ENCODE peak calls at places on chromosome 3, in five cellular contexts. One of them, this sample, is unnamed.

GRCh38 chr3:45753095-45753494 is 43.2 kb downstream of the SLC6A20 start:
- DNase-seq in sigmoid colon: no peak
- DNase-seq in HCT116: no peak
- DNase-seq in CD8-positive, alpha-beta T cell: no peak
- DNase-seq in kidney: no peak
- DNase-seq in this sample: peak; percentile 42

GRCh38 chr3:128338536-128339400 is 127.9 kb downstream of the DNAJB8 start:
- DNase-seq in CD8-positive, alpha-beta T cell: no peak
- DNase-seq in sigmoid colon: peak; percentile 38
- DNase-seq in kidney: peak; percentile 45
- DNase-seq in HCT116: no peak
- DNase-seq in this sample: no peak

GRCh38 chr3:131699001-131699400 is 196.2 kb upstream of the MRPL3 start:
- DNase-seq in HCT116: no peak
- DNase-seq in sigmoid colon: no peak
- DNase-seq in CD8-positive, alpha-beta T cell: no peak
- DNase-seq in kidney: no peak
- DNase-seq in this sample: no peak

GRCh38 chr3:73056365-73057150 is 4.9 kb upstream of the EBLN2 start:
- DNase-seq in CD8-positive, alpha-beta T cell: no peak
- DNase-seq in sigmoid colon: no peak
- DNase-seq in HCT116: peak; percentile 32
- DNase-seq in kidney: no peak
- DNase-seq in this sample: peak; percentile 19

GRCh38 chr3:184176377-184177330 is 2.0 kb downstream of the AP2M1 start:
- DNase-seq in sigmoid colon: peak; percentile 87
- DNase-seq in kidney: peak; percentile 93
- DNase-seq in CD8-positive, alpha-beta T cell: no peak
- DNase-seq in HCT116: peak; percentile 75
- DNase-seq in this sample: peak; percentile 77

GRCh38 chr3:79497447-79498111 is 270.2 kb downstream of the ROBO1 start:
- DNase-seq in HCT116: no peak
- DNase-seq in CD8-positive, alpha-beta T cell: no peak
- DNase-seq in sigmoid colon: no peak
- DNase-seq in kidney: no peak
- DNase-seq in this sample: no peak

GRCh38 chr3:141632779-141633374 is 105.2 kb upstream of the RNF7 start:
- DNase-seq in CD8-positive, alpha-beta T cell: no peak
- DNase-seq in sigmoid colon: no peak
- DNase-seq in HCT116: no peak
- DNase-seq in kidney: no peak
- DNase-seq in this sample: no peak

GRCh38 chr3:8237893-8238292 is 263.7 kb upstream of the LMCD1 start:
- DNase-seq in CD8-positive, alpha-beta T cell: no peak
- DNase-seq in kidney: no peak
- DNase-seq in sigmoid colon: no peak
- DNase-seq in HCT116: no peak
- DNase-seq in this sample: no peak

GRCh38 chr3:63960048-63960711 is 48.0 kb upstream of the SCAANT1 start:
- DNase-seq in HCT116: peak; percentile 4
- DNase-seq in sigmoid colon: no peak
- DNase-seq in CD8-positive, alpha-beta T cell: no peak
- DNase-seq in kidney: no peak
- DNase-seq in this sample: peak; percentile 71

GRCh38 chr3:108102420-108103039 is 11.7 kb upstream of the CD47 start:
- DNase-seq in kidney: no peak
- DNase-seq in sigmoid colon: no peak
- DNase-seq in CD8-positive, alpha-beta T cell: no peak
- DNase-seq in HCT116: no peak
- DNase-seq in this sample: no peak

GRCh38 chr3:16456784-16457415 is 56.6 kb downstream of the RFTN1 start:
- DNase-seq in sigmoid colon: no peak
- DNase-seq in kidney: no peak
- DNase-seq in CD8-positive, alpha-beta T cell: no peak
- DNase-seq in HCT116: no peak
- DNase-seq in this sample: peak; percentile 8

GRCh38 chr3:177336841-177337430 is 139.7 kb upstream of the TBL1XR1 start:
- DNase-seq in CD8-positive, alpha-beta T cell: no peak
- DNase-seq in sigmoid colon: no peak
- DNase-seq in kidney: no peak
- DNase-seq in HCT116: no peak
- DNase-seq in this sample: no peak

GRCh38 chr3:55160241-55160877 is 232.5 kb upstream of the LRTM1 start:
- DNase-seq in kidney: peak; percentile 89
- DNase-seq in sigmoid colon: no peak
- DNase-seq in CD8-positive, alpha-beta T cell: no peak
- DNase-seq in HCT116: no peak
- DNase-seq in this sample: peak; percentile 14

GRCh38 chr3:46187876-46188275 is 20.2 kb downstream of the CCR1 start:
- DNase-seq in sigmoid colon: no peak
- DNase-seq in HCT116: peak; percentile 7
- DNase-seq in CD8-positive, alpha-beta T cell: no peak
- DNase-seq in kidney: no peak
- DNase-seq in this sample: peak; percentile 89

GRCh38 chr3:185279582-185280138 is 25.8 kb upstream of the EHHADH start:
- DNase-seq in CD8-positive, alpha-beta T cell: no peak
- DNase-seq in sigmoid colon: no peak
- DNase-seq in kidney: no peak
- DNase-seq in HCT116: no peak
- DNase-seq in this sample: no peak

GRCh38 chr3:120459196-120459595 is 8.4 kb upstream of the FSTL1 start:
- DNase-seq in sigmoid colon: no peak
- DNase-seq in HCT116: no peak
- DNase-seq in kidney: no peak
- DNase-seq in CD8-positive, alpha-beta T cell: no peak
- DNase-seq in this sample: no peak
- H3K27ac ChIP-seq in sigmoid colon: no peak overlapping the region
- H3K27ac ChIP-seq in HCT116: no peak overlapping the region
- H3K27ac ChIP-seq in kidney: no peak overlapping the region
- H3K27ac ChIP-seq in CD8-positive, alpha-beta T cell: no peak overlapping the region
- H3K27ac ChIP-seq in this sample: no peak overlapping the region

DNA sequence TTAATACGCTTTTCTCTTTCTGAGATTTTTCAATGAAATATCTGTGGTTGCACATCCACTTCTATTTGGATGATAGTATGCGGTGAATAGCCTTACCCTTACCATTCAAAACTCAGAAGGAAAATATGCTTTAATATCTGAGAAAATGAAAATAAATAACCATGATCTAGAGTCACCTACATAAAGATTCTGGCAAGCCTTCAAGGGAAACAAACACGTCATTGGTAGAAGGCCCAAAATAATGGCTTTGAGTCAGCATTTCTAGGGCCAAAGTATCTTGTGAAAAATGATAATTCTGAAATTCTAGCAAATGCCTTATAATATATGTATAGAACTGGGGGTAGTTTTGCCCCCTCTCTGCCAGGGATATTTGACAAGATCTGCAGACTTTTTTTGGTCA is 15.5 kb downstream of the PLSCR1 start:
- DNase-seq in CD8-positive, alpha-beta T cell: no peak
- DNase-seq in kidney: no peak
- DNase-seq in sigmoid colon: no peak
- DNase-seq in HCT116: no peak
- DNase-seq in this sample: no peak
- H3K9me3 ChIP-seq in CD8-positive, alpha-beta T cell: no peaks in the 10 kb centered on the region
- H3K9me3 ChIP-seq in kidney: no peaks in the 10 kb centered on the region
- H3K9me3 ChIP-seq in sigmoid colon: no peaks in the 10 kb centered on the region
- H3K9me3 ChIP-seq in HCT116: no peaks in the 10 kb centered on the region
- H3K9me3 ChIP-seq in this sample: no peaks in the 10 kb centered on the region

DNA sequence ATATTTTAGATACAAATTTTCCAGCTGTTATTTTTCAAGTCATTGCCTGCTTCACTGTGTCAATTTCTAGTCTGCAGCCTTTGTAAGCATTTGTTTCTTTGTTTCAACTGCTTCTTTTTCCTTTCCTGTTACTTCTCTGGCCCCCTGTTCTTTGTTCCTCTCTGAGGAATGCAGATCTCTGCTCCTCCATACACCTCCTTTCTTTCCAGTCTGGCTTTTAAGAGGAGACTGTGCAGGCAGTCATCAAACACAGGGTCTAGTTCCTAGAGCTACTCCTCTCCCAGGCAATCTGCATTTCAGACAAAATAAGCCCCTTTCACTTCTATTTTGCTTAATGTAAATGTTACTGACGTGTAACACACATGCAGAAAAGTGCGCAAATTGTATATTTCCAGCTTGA is 502.9 kb downstream of the PDCD6IP start:
- DNase-seq in kidney: no peak
- DNase-seq in sigmoid colon: no peak
- DNase-seq in HCT116: no peak
- DNase-seq in CD8-positive, alpha-beta T cell: no peak
- DNase-seq in this sample: no peak
- H3K27ac ChIP-seq in kidney: no peak overlapping the region
- H3K27ac ChIP-seq in sigmoid colon: no peak overlapping the region
- H3K27ac ChIP-seq in HCT116: no peak overlapping the region
- H3K27ac ChIP-seq in CD8-positive, alpha-beta T cell: no peak overlapping the region
- H3K27ac ChIP-seq in this sample: no peak overlapping the region

DNA sequence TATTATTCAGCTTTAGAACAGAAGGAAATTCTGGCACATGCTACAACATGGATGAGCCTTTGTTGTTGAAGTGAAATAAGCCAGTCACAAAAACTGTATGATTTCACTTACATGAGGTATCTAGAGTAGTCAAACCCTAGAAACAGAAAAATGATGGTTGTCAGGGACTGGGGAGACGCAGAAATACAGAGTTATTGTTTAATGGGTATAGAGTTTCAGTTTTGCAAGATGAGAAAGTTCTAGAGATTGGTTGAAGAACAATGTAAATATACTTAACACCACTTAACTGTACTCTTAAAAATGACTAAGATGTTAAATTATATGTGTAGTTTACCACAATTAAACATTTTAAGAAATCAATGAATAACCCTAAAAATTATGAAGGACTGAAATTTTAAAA is 15.8 kb downstream of the SPTSSB start:
- DNase-seq in CD8-positive, alpha-beta T cell: no peak
- DNase-seq in HCT116: no peak
- DNase-seq in sigmoid colon: no peak
- DNase-seq in kidney: no peak
- DNase-seq in this sample: no peak
- H3K9me3 ChIP-seq in CD8-positive, alpha-beta T cell: no peaks in the 10 kb centered on the region
- H3K9me3 ChIP-seq in HCT116: no peaks in the 10 kb centered on the region
- H3K9me3 ChIP-seq in sigmoid colon: no peaks in the 10 kb centered on the region
- H3K9me3 ChIP-seq in kidney: no peaks in the 10 kb centered on the region
- H3K9me3 ChIP-seq in this sample: no peaks in the 10 kb centered on the region

GRCh38 chr3:111846717-111847116 is 12.3 kb upstream of the PHLDB2 start:
- DNase-seq in HCT116: no peak
- DNase-seq in kidney: no peak
- DNase-seq in sigmoid colon: no peak
- DNase-seq in CD8-positive, alpha-beta T cell: no peak
- DNase-seq in this sample: peak; percentile 93

GRCh38 chr3:111851511-111851954 is 7.5 kb upstream of the PHLDB2 start:
- DNase-seq in HCT116: peak; percentile 86
- DNase-seq in kidney: no peak
- DNase-seq in sigmoid colon: no peak
- DNase-seq in CD8-positive, alpha-beta T cell: no peak
- DNase-seq in this sample: peak; percentile 68

GRCh38 chr3:111850481-111850880 is 8.6 kb upstream of the PHLDB2 start:
- DNase-seq in CD8-positive, alpha-beta T cell: no peak
- DNase-seq in HCT116: no peak
- DNase-seq in kidney: no peak
- DNase-seq in sigmoid colon: no peak
- DNase-seq in this sample: no peak

GRCh38 chr3:111848246-111848645 is 10.8 kb upstream of the PHLDB2 start:
- DNase-seq in HCT116: peak; percentile 85
- DNase-seq in kidney: no peak
- DNase-seq in CD8-positive, alpha-beta T cell: no peak
- DNase-seq in sigmoid colon: no peak
- DNase-seq in this sample: peak; percentile 32

DNA sequence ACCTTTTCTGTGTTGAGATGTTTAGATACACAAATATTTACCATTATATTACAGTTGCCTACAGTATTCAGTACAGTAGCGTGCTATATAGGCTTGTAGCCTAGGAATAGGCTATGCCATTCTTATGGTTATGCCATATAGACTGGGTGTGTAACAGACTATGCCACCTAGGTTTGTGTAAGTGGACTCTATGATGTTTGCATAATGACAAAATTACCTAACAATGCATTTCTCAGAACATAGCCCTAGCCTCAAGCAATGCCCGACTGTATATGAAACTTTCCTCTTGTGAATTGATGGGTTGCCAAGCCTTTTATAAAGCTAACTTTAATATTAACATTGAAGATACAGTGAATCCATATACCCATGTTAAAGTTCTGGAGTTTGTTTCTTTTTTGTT is 10.3 kb upstream of the PHLDB2 start:
- DNase-seq in CD8-positive, alpha-beta T cell: no peak
- DNase-seq in sigmoid colon: no peak
- DNase-seq in HCT116: no peak
- DNase-seq in kidney: no peak
- DNase-seq in this sample: no peak
- H3K27ac ChIP-seq in CD8-positive, alpha-beta T cell: no peak overlapping the region
- H3K27ac ChIP-seq in sigmoid colon: no peak overlapping the region
- H3K27ac ChIP-seq in HCT116: peak overlapping the region; percentile 63
- H3K27ac ChIP-seq in kidney: no peak overlapping the region
- H3K27ac ChIP-seq in this sample: no peak overlapping the region